ENCODE peak calls at places on chromosomes 12 and 14, in eight cellular contexts. One of them, this sample, is unnamed. For H3K36me3 and H3K4me1, the result is how much of the 10 kb centered on the place peaks cover.

GRCh38 chr14:103867020-103867419 is 19.6 kb upstream of the PPP1R13B start:
- DNase-seq in Peyer's patch: no peak
- DNase-seq in stomach: no peak
- DNase-seq in adrenal gland: no peak
- DNase-seq in body of pancreas: no peak
- DNase-seq in uterus: no peak
- DNase-seq in tibial nerve: no peak
- DNase-seq in transverse colon: no peak
- DNase-seq in this sample: no peak

GRCh38 chr12:2722806-2723205 is 72.0 kb upstream of the FKBP4 start:
- DNase-seq in adrenal gland: peak
- DNase-seq in uterus: no peak
- DNase-seq in stomach: peak
- DNase-seq in Peyer's patch: no peak
- DNase-seq in tibial nerve: no peak
- DNase-seq in transverse colon: no peak
- DNase-seq in body of pancreas: peak
- DNase-seq in this sample: peak

GRCh38 chr14:75885829-75886228 is 96.0 kb downstream of the TGFB3 start:
- DNase-seq in body of pancreas: no peak
- DNase-seq in adrenal gland: no peak
- DNase-seq in uterus: no peak
- DNase-seq in tibial nerve: no peak
- DNase-seq in stomach: no peak
- DNase-seq in Peyer's patch: no peak
- DNase-seq in transverse colon: no peak
- DNase-seq in this sample: no peak

GRCh38 chr14:72416892-72417291 is 477.0 kb downstream of the DPF3 start:
- DNase-seq in adrenal gland: no peak
- DNase-seq in tibial nerve: no peak
- DNase-seq in body of pancreas: peak
- DNase-seq in uterus: no peak
- DNase-seq in stomach: no peak
- DNase-seq in transverse colon: peak
- DNase-seq in Peyer's patch: no peak
- DNase-seq in this sample: peak

GRCh38 chr14:90288646-90289355 is 32.4 kb downstream of the PSMC1 start:
- DNase-seq in adrenal gland: no peak
- DNase-seq in body of pancreas: no peak
- DNase-seq in transverse colon: no peak
- DNase-seq in Peyer's patch: no peak
- DNase-seq in tibial nerve: no peak
- DNase-seq in uterus: no peak
- DNase-seq in stomach: no peak
- DNase-seq in this sample: peak

GRCh38 chr12:96412431-96412830 is 12.2 kb upstream of the CDK17 start:
- DNase-seq in adrenal gland: no peak
- DNase-seq in uterus: no peak
- DNase-seq in Peyer's patch: no peak
- DNase-seq in transverse colon: no peak
- DNase-seq in body of pancreas: no peak
- DNase-seq in stomach: no peak
- DNase-seq in tibial nerve: no peak
- DNase-seq in this sample: no peak

GRCh38 chr12:481422-481821 is 21.7 kb downstream of the B4GALNT3 start:
- DNase-seq in body of pancreas: no peak
- DNase-seq in tibial nerve: no peak
- DNase-seq in stomach: peak
- DNase-seq in uterus: peak
- DNase-seq in transverse colon: no peak
- DNase-seq in Peyer's patch: no peak
- DNase-seq in adrenal gland: peak
- DNase-seq in this sample: no peak

GRCh38 chr12:116393859-116394650 is 116.6 kb upstream of the MED13L start:
- DNase-seq in uterus: no peak
- DNase-seq in Peyer's patch: no peak
- DNase-seq in transverse colon: no peak
- DNase-seq in stomach: no peak
- DNase-seq in tibial nerve: no peak
- DNase-seq in adrenal gland: no peak
- DNase-seq in body of pancreas: no peak
- DNase-seq in this sample: no peak

GRCh38 chr14:53603994-53604393 is 352.6 kb downstream of the BMP4 start:
- DNase-seq in Peyer's patch: peak
- DNase-seq in uterus: no peak
- DNase-seq in body of pancreas: no peak
- DNase-seq in transverse colon: no peak
- DNase-seq in stomach: no peak
- DNase-seq in tibial nerve: no peak
- DNase-seq in adrenal gland: no peak
- DNase-seq in this sample: no peak

GRCh38 chr12:92971869-92972524 is 42.9 kb upstream of the EEA1 start:
- DNase-seq in Peyer's patch: no peak
- DNase-seq in stomach: no peak
- DNase-seq in uterus: no peak
- DNase-seq in tibial nerve: no peak
- DNase-seq in adrenal gland: peak
- DNase-seq in transverse colon: no peak
- DNase-seq in body of pancreas: no peak
- DNase-seq in this sample: no peak

GRCh38 chr12:94677778-94678177 is 27.4 kb upstream of the TMCC3 start:
- DNase-seq in transverse colon: no peak
- DNase-seq in tibial nerve: no peak
- DNase-seq in stomach: peak
- DNase-seq in adrenal gland: no peak
- DNase-seq in body of pancreas: no peak
- DNase-seq in uterus: no peak
- DNase-seq in Peyer's patch: no peak
- DNase-seq in this sample: no peak

GRCh38 chr12:130698106-130698505 is 18.0 kb downstream of the RIMBP2 start:
- DNase-seq in adrenal gland: no peak
- DNase-seq in body of pancreas: no peak
- DNase-seq in uterus: no peak
- DNase-seq in stomach: no peak
- DNase-seq in Peyer's patch: no peak
- DNase-seq in transverse colon: no peak
- DNase-seq in tibial nerve: no peak
- DNase-seq in this sample: no peak

GRCh38 chr14:45169906-45170305 is 34.2 kb downstream of the FANCM start:
- DNase-seq in uterus: no peak
- DNase-seq in Peyer's patch: no peak
- DNase-seq in transverse colon: no peak
- DNase-seq in body of pancreas: no peak
- DNase-seq in adrenal gland: no peak
- DNase-seq in stomach: no peak
- DNase-seq in tibial nerve: no peak
- DNase-seq in this sample: no peak

GRCh38 chr12:93857917-93858513 is 180.8 kb downstream of the CRADD start:
- DNase-seq in stomach: no peak
- DNase-seq in tibial nerve: no peak
- DNase-seq in transverse colon: no peak
- DNase-seq in Peyer's patch: no peak
- DNase-seq in uterus: no peak
- DNase-seq in body of pancreas: no peak
- DNase-seq in adrenal gland: no peak
- DNase-seq in this sample: no peak

GRCh38 chr14:84546236-84546635 is 983.7 kb upstream of the FLRT2 start:
- DNase-seq in adrenal gland: no peak
- DNase-seq in body of pancreas: no peak
- DNase-seq in stomach: no peak
- DNase-seq in uterus: no peak
- DNase-seq in transverse colon: no peak
- DNase-seq in tibial nerve: no peak
- DNase-seq in Peyer's patch: no peak
- DNase-seq in this sample: no peak

GRCh38 chr14:95143813-95144620 is 13.3 kb downstream of the DICER1 start:
- DNase-seq in adrenal gland: no peak
- DNase-seq in transverse colon: no peak
- DNase-seq in stomach: no peak
- DNase-seq in tibial nerve: no peak
- DNase-seq in body of pancreas: no peak
- DNase-seq in Peyer's patch: no peak
- DNase-seq in uterus: no peak
- DNase-seq in this sample: no peak

GRCh38 chr12:99200711-99201384 is 446.7 kb upstream of the GARIN6 start:
- DNase-seq in body of pancreas: no peak
- DNase-seq in tibial nerve: no peak
- DNase-seq in stomach: no peak
- DNase-seq in Peyer's patch: no peak
- DNase-seq in transverse colon: no peak
- DNase-seq in adrenal gland: no peak
- DNase-seq in uterus: no peak
- DNase-seq in this sample: no peak

GRCh38 chr12:6323340-6323994 is 13.0 kb downstream of the PLEKHG6 start:
- DNase-seq in adrenal gland: peak
- DNase-seq in transverse colon: no peak
- DNase-seq in uterus: peak
- DNase-seq in tibial nerve: no peak
- DNase-seq in Peyer's patch: no peak
- DNase-seq in body of pancreas: peak
- DNase-seq in stomach: peak
- DNase-seq in this sample: peak

GRCh38 chr14:101198398-101199027 is 295.0 kb upstream of the RTL1 start:
- DNase-seq in stomach: peak
- DNase-seq in tibial nerve: no peak
- DNase-seq in transverse colon: no peak
- DNase-seq in adrenal gland: no peak
- DNase-seq in Peyer's patch: no peak
- DNase-seq in body of pancreas: no peak
- DNase-seq in uterus: peak
- DNase-seq in this sample: no peak

GRCh38 chr12:107377596-107378385 is 284.4 kb upstream of the CRY1 start:
- DNase-seq in Peyer's patch: no peak
- DNase-seq in body of pancreas: no peak
- DNase-seq in uterus: no peak
- DNase-seq in transverse colon: no peak
- DNase-seq in adrenal gland: no peak
- DNase-seq in tibial nerve: no peak
- DNase-seq in stomach: no peak
- DNase-seq in this sample: no peak

GRCh38 chr14:35390577-35391387 is 13.8 kb downstream of the NFKBIA start:
- DNase-seq in adrenal gland: no peak
- DNase-seq in tibial nerve: no peak
- DNase-seq in transverse colon: no peak
- DNase-seq in Peyer's patch: no peak
- DNase-seq in uterus: no peak
- DNase-seq in stomach: no peak
- DNase-seq in body of pancreas: no peak
- DNase-seq in this sample: no peak

GRCh38 chr12:91662021-91662420 is 479.4 kb upstream of the DCN start:
- DNase-seq in Peyer's patch: no peak
- DNase-seq in transverse colon: no peak
- DNase-seq in uterus: no peak
- DNase-seq in tibial nerve: no peak
- DNase-seq in stomach: no peak
- DNase-seq in adrenal gland: no peak
- DNase-seq in body of pancreas: no peak
- DNase-seq in this sample: no peak

GRCh38 chr12:106682594-106683234 is 91.8 kb upstream of the RIC8B start:
- DNase-seq in body of pancreas: no peak
- DNase-seq in adrenal gland: no peak
- DNase-seq in transverse colon: no peak
- DNase-seq in stomach: no peak
- DNase-seq in tibial nerve: no peak
- DNase-seq in uterus: no peak
- DNase-seq in Peyer's patch: no peak
- DNase-seq in this sample: no peak

GRCh38 chr14:32110200-32110896 is 33.2 kb downstream of the ARHGAP5 start:
- DNase-seq in transverse colon: no peak
- DNase-seq in tibial nerve: no peak
- DNase-seq in adrenal gland: no peak
- DNase-seq in body of pancreas: no peak
- DNase-seq in stomach: no peak
- DNase-seq in Peyer's patch: no peak
- DNase-seq in uterus: no peak
- DNase-seq in this sample: no peak

GRCh38 chr14:20295067-20295466 is 10.7 kb downstream of the TTC5 start:
- DNase-seq in uterus: no peak
- DNase-seq in tibial nerve: no peak
- DNase-seq in adrenal gland: no peak
- DNase-seq in transverse colon: no peak
- DNase-seq in Peyer's patch: no peak
- DNase-seq in stomach: no peak
- DNase-seq in body of pancreas: no peak
- DNase-seq in this sample: no peak

DNA sequence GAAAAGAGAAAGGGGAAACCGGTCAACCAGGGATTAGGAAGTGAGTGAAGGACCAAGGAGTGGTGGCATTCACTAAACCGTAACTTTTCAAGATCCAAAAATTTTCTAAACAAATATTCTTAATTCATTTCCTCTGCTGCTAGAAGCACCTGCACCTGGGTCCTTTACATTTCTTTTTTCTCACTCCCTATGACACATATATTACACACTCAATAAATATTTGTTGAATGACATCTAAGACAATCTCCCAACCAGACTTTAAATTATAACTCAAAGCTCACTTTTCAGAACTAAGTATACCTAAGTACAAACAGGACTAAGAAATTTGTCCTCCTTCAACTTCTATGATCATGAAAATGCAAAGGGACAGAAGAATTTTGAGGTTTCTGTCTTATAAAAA is 11.1 kb downstream of the TTC5 start:
- DNase-seq in body of pancreas: no peak
- DNase-seq in stomach: no peak
- DNase-seq in tibial nerve: no peak
- DNase-seq in transverse colon: no peak
- DNase-seq in adrenal gland: no peak
- DNase-seq in uterus: no peak
- DNase-seq in Peyer's patch: no peak
- DNase-seq in this sample: no peak
- H3K36me3 ChIP-seq in body of pancreas: under half
- H3K36me3 ChIP-seq in stomach: half or more
- H3K36me3 ChIP-seq in tibial nerve: under half
- H3K36me3 ChIP-seq in transverse colon: under half
- H3K36me3 ChIP-seq in adrenal gland: under half
- H3K36me3 ChIP-seq in uterus: under half
- H3K36me3 ChIP-seq in Peyer's patch: under half
- H3K36me3 ChIP-seq in this sample: under half

GRCh38 chr12:53195516-53196420 is 11.3 kb downstream of the ITGB7 start:
- DNase-seq in tibial nerve: no peak
- DNase-seq in uterus: no peak
- DNase-seq in Peyer's patch: no peak
- DNase-seq in adrenal gland: no peak
- DNase-seq in stomach: no peak
- DNase-seq in body of pancreas: no peak
- DNase-seq in transverse colon: no peak
- DNase-seq in this sample: no peak
- TF ChIP-seq POLR2A in tibial nerve: no peak
- TF ChIP-seq POLR2A in uterus: no peak
- TF ChIP-seq POLR2A in Peyer's patch: no peak
- TF ChIP-seq POLR2A in adrenal gland: no peak
- TF ChIP-seq POLR2A in stomach: no peak
- TF ChIP-seq POLR2A in body of pancreas: no peak
- TF ChIP-seq POLR2A in transverse colon: no peak
- TF ChIP-seq POLR2A in this sample: no peak

GRCh38 chr12:1592444-1593231 is 1.7 kb downstream of the FBXL14 start:
- DNase-seq in body of pancreas: peak
- DNase-seq in adrenal gland: peak
- DNase-seq in uterus: no peak
- DNase-seq in Peyer's patch: peak
- DNase-seq in stomach: no peak
- DNase-seq in tibial nerve: no peak
- DNase-seq in transverse colon: peak
- DNase-seq in this sample: peak
- H3K4me1 ChIP-seq in body of pancreas: half or more
- H3K4me1 ChIP-seq in adrenal gland: under half
- H3K4me1 ChIP-seq in uterus: under half
- H3K4me1 ChIP-seq in Peyer's patch: under half
- H3K4me1 ChIP-seq in stomach: half or more
- H3K4me1 ChIP-seq in tibial nerve: half or more
- H3K4me1 ChIP-seq in transverse colon: half or more
- H3K4me1 ChIP-seq in this sample: under half

GRCh38 chr12:113298472-113298817 is 36.5 kb downstream of the SLC8B1 start:
- DNase-seq in stomach: no peak
- DNase-seq in transverse colon: no peak
- DNase-seq in Peyer's patch: no peak
- DNase-seq in uterus: no peak
- DNase-seq in adrenal gland: no peak
- DNase-seq in tibial nerve: no peak
- DNase-seq in body of pancreas: no peak
- DNase-seq in this sample: no peak
- H3K36me3 ChIP-seq in stomach: under half
- H3K36me3 ChIP-seq in transverse colon: under half
- H3K36me3 ChIP-seq in Peyer's patch: under half
- H3K36me3 ChIP-seq in uterus: under half
- H3K36me3 ChIP-seq in adrenal gland: under half
- H3K36me3 ChIP-seq in tibial nerve: under half
- H3K36me3 ChIP-seq in body of pancreas: under half
- H3K36me3 ChIP-seq in this sample: under half

This sample was measured in testis.